ENCODE peak calls at places on chromosomes 13 and 19, in seven cellular contexts. B is tibial artery, Z is NCI-H774, G is dermis blood vessel endothelial cell, V is germinal center, N is cardiac muscle cell, S is NCI-H2081. P is an unnamed sample.
A peak's percentile ranks its signal among the peaks of the same experiment; 100 is the strongest.

GRCh38 chr13:109626386-109627171 is 159.8 kb downstream of the IRS2 start:
- DNase-seq in B (no peak), Z (no peak), G (no peak), V (no peak), N (no peak), S (no peak), P (no peak)

GRCh38 chr19:2376784-2377519 is 16.9 kb downstream of the TMPRSS9 start:
- DNase-seq in B (no peak), Z (no peak), G (no peak), V (no peak), N (no peak), S (no peak), P (no peak)

GRCh38 chr19:1855040-1855827 is 7.0 kb upstream of the REXO1 start:
- DNase-seq in B (peak; percentile 86), Z (peak; percentile 60), G (peak; percentile 87), V (peak; percentile 86), N (peak; percentile 90), S (no peak), P (peak; percentile 98)

GRCh38 chr19:4676955-4677731 is 7.0 kb upstream of the MYDGF start:
- DNase-seq in B (no peak), Z (no peak), G (peak; percentile 72), V (no peak), N (peak; percentile 51), S (no peak), P (no peak)

GRCh38 chr19:35088514-35088913 is 27.1 kb upstream of the FXYD3 start:
- DNase-seq in B (no peak), Z (no peak), G (peak; percentile 34), V (no peak), N (no peak), S (no peak), P (no peak)

GRCh38 chr13:98295371-98295770 is 118.3 kb upstream of the RNF113B start:
- DNase-seq in B (no peak), Z (no peak), G (no peak), V (no peak), N (no peak), S (no peak), P (no peak)

GRCh38 chr19:23957660-23958281 is 43.1 kb downstream of the ZNF726 start:
- DNase-seq in B (no peak), Z (peak; percentile 84), G (no peak), V (no peak), N (no peak), S (no peak), P (no peak)

GRCh38 chr19:10335149-10336053 is 2.1 kb upstream of the RAVER1 start:
- DNase-seq in B (no peak), Z (no peak), G (no peak), V (no peak), N (peak; percentile 37), S (no peak), P (no peak)

GRCh38 chr13:83929147-83929546 is 46.9 kb upstream of the SLITRK1 start:
- DNase-seq in B (no peak), Z (no peak), G (no peak), V (no peak), N (no peak), S (no peak), P (no peak)

GRCh38 chr13:60328073-60328472 is 68.9 kb upstream of the TDRD3 start:
- DNase-seq in B (no peak), Z (no peak), G (no peak), V (no peak), N (no peak), S (no peak), P (no peak)

GRCh38 chr13:66519259-66519658 is 710.9 kb downstream of the PCDH9 start:
- DNase-seq in B (no peak), Z (no peak), G (no peak), V (no peak), N (no peak), S (no peak), P (no peak)

GRCh38 chr19:29771708-29772415 is 39.9 kb upstream of the CCNE1 start:
- DNase-seq in B (no peak), Z (no peak), G (peak; percentile 65), V (no peak), N (peak; percentile 77), S (no peak), P (no peak)

GRCh38 chr13:20053016-20053415 is 94.5 kb downstream of the ZMYM2 start:
- DNase-seq in B (no peak), Z (no peak), G (no peak), V (no peak), N (peak; percentile 60), S (no peak), P (no peak)

GRCh38 chr13:75153834-75154233 is 328.1 kb downstream of the TBC1D4 start:
- DNase-seq in B (peak; percentile 22), Z (no peak), G (no peak), V (no peak), N (no peak), S (no peak), P (no peak)

GRCh38 chr13:93262729-93263128 is 36.1 kb downstream of the GPC6 start:
- DNase-seq in B (no peak), Z (no peak), G (no peak), V (no peak), N (no peak), S (no peak), P (no peak)